ENCODE peak calls at places on chromosomes 3 and 15, in four cellular contexts. D, R, F and Y are unnamed samples. For H4K20me1, the result is how much of the 10 kb centered on the place peaks cover.

GRCh38 chr15:36428102-36428845 is 151.2 kb upstream of the CDIN1 start:
- DNase-seq in D (peak), R (no peak), F (peak), Y (peak)

GRCh38 chr3:126541628-126542339 is 16.9 kb downstream of the C3orf22 start:
- DNase-seq in D (no peak), R (no peak), F (no peak), Y (no peak)

GRCh38 chr3:177279118-177279815 is 82.0 kb upstream of the TBL1XR1 start:
- DNase-seq in D (peak), R (no peak), F (no peak), Y (no peak)

GRCh38 chr3:81744366-81744765 is 17.1 kb downstream of the GBE1 start:
- DNase-seq in D (peak), R (no peak), F (no peak), Y (peak)

GRCh38 chr15:23686466-23687142 is 501 bp downstream of the NDN start:
- DNase-seq in D (no peak), R (no peak), F (no peak), Y (peak)

GRCh38 chr15:90716317-90716975 is 700 bp upstream of the BLM start:
- DNase-seq in D (peak), R (no peak), F (no peak), Y (peak)

GRCh38 chr3:150372320-150373118 is 35.6 kb upstream of the TSC22D2 start:
- DNase-seq in D (no peak), R (no peak), F (no peak), Y (peak)

GRCh38 chr3:171242951-171243350 is 216.4 kb upstream of the SLC2A2 start:
- DNase-seq in D (no peak), R (no peak), F (no peak), Y (no peak)

GRCh38 chr3:107897471-107898180 is 193.2 kb downstream of the CD47 start:
- DNase-seq in D (no peak), R (no peak), F (no peak), Y (peak)

GRCh38 chr15:31291048-31291578 is 35.5 kb upstream of the KLF13 start:
- DNase-seq in D (no peak), R (no peak), F (no peak), Y (no peak)

GRCh38 chr3:134904796-134905646 is 110.0 kb downstream of the EPHB1 start:
- DNase-seq in D (no peak), R (peak), F (no peak), Y (no peak)

GRCh38 chr3:14783480-14784086 is 35.2 kb upstream of the FGD5 start:
- DNase-seq in D (no peak), R (no peak), F (no peak), Y (no peak)

GRCh38 chr15:52093539-52094502 is 18.8 kb downstream of the BCL2L10 start:
- DNase-seq in D (no peak), R (no peak), F (no peak), Y (peak)

GRCh38 chr3:123111640-123112039 is 44.8 kb downstream of the PDIA5 start:
- DNase-seq in D (no peak), R (no peak), F (no peak), Y (no peak)

DNA sequence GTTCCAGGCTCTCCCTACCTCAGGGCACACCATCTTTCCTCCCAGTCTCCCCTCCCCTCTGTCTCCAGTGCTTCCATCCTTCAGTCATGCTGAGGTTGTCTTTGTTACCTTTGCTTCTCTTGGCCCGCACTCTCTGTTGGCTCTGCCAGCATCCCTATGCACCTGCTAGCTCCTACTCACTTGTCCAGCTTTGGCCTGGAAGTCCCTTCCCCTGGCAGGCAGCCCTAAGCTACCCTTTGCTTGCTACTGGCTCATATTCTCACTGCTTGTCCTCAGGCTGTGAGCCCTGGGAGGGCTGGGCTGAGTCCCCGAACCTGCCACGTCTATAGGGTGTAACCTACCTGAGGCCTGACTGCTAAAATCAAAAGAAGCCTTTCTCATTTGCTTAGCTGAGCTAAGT is 122.7 kb downstream of the PGPEP1L start:
- DNase-seq in D (no peak), R (no peak), F (no peak), Y (no peak)
- H4K20me1 ChIP-seq in D (under half), R (under half), F (under half), Y (under half)

DNA sequence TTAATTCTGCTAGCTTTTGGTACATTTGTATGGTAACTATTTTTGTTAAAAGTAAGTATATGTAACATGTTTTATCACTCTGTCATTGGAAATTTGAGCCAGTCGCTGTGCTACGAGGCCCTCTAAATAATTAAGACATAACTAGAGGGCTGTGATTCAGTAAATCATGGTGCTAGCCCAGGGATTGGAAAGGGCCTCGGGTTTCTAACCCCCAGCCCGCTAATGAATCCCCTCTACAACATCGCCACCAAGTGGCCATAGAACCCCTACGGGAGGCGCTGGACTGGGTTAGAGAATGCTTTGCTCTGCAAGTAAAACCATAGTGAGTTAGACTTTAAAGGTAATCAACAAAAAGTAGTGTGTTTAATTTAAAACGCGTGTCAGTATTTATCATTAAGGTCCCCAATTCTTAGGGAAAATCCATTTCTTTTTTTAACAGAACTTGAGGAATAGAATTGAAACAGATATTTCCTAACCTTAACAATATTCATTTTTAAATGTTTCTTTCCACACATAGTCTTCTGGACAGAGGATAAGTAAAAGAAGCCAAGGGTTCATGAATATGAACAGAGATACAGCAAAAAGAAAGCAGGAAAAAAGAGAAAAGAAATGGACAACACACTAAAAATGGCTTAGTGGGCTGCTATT is 744.7 kb downstream of the EPHA3 start:
- DNase-seq in D (no peak), R (no peak), F (peak), Y (peak)
- TF ChIP-seq CHD1 in D (no peak), R (no peak), F (no peak), Y (no peak)

DNA sequence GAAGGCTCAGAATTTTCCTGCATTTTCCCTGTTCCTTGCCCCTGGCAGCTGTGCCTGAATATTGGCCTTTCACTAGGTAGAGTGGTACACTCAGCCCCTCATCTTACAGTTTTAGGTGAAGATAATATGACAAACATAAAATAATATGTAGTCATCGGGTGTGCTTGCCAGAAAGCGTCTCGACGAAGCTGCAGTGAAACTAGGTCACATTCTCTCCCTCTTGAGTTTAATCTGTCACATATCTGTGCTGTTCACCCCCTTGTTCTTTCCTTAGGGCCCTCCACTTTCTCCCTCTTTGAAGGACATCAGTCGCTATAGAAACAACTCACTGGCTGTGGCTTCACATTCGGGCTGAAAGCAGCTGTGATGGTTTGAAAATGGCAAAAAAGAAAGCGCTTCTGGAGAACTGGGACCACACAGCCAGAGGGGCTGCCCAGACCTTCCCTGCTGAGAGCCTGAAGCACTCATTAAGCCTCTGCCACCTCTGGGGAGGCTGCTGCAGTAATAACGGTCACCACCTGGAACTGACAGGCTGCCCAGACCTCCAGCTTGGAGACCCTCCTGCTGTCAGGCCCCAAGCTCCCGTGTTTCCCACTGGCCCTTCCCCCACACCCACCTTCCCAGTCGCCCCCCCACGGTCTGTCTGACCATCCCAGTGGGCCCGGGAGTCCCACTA is 50.3 kb downstream of the ABTB1 start:
- DNase-seq in D (no peak), R (no peak), F (no peak), Y (peak)
- H3K27ac ChIP-seq in D (no peak), R (no peak), F (no peak), Y (no peak)

DNA sequence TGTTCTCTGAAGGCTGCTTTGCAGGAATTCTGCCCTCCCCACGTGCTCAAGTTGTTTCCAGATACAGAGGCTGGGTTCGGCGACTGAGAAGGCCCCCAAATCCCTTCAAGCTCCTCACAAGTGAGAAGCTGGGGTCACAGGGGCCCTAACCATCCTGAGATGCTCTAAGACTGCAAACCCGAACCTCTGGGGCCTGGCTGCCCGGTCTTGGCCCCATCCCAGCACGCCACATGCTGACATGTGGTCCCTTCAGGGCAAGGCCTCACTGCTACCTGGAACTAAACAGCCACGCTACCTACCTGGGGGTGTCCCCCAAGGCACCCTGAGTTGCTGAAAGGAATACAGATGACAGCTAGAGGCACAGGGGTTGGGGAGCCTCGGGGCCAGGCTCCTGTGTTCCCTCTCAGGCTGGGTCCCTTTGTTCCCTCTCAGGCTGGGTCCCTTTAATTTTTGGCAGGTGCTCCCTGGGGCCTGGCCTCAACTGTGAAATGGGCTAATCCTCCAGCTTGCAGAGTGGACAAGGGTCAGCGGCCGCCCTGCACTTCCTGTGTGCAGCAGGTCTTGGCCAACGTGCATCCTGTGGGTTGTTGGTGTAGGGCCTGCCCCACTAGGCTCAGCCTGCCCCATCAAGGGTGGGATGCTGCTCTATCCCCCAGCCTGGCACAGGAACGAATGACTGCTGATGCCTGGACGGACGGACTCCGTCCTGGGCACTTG is 32.5 kb downstream of the KLHL25 start:
- DNase-seq in D (no peak), R (no peak), F (no peak), Y (no peak)
- H4K20me1 ChIP-seq in D (under half), R (under half), F (under half), Y (under half)

DNA sequence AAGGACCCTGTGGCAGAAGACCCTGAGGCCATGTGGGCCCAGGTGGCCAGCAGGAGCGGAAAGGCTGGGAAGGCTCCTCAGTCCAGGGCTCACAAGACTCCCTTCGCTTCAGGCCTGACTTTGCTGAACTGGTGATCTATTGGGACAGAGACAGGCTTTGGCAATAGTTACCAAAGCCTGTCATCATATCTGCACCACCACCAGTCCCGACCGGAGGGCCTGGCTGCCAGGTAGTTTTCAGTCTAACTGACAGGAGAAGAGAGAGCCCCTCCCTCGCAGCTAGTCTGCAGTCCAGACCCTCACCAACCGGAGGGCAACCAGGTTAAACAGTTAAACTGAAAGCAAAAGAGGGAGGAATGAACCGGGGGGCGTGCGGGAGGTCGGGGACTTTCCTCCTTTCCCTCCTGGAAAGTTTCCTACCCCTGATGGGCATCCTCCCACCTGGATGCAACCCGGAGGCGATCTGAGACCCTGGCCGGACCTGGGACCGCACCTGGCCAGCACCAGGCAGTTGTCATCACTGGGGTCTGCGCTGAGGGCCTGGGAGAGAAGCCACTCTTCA is 521 bp downstream of the RAB27A start:
- DNase-seq in D (peak), R (no peak), F (no peak), Y (peak)
- TF ChIP-seq CHD1 in D (no peak), R (no peak), F (no peak), Y (no peak)